ENCODE peak calls at places on chromosomes 11 and 22, in six cellular contexts. J, W, N, H, Z and I are unnamed samples.
A peak's percentile ranks its signal among the peaks of the same experiment; 100 is the strongest.

GRCh38 chr22:48223488-48224190 is 1461.2 kb downstream of the TBC1D22A start:
- DNase-seq in J (no peak), W (no peak), N (peak; percentile 71), H (no peak), Z (no peak), I (no peak)

GRCh38 chr11:119641991-119642745 is 86.8 kb downstream of the NECTIN1 start:
- DNase-seq in J (peak; percentile 26), W (no peak), N (no peak), H (no peak), Z (peak; percentile 33), I (no peak)

GRCh38 chr22:49764151-49764581 is 63.5 kb downstream of the BRD1 start:
- DNase-seq in J (no peak), W (no peak), N (peak; percentile 65), H (no peak), Z (peak; percentile 24), I (no peak)

GRCh38 chr22:42680648-42681047 is 31.5 kb upstream of the CYB5R3 start:
- DNase-seq in J (no peak), W (no peak), N (no peak), H (no peak), Z (peak; percentile 99), I (no peak)

GRCh38 chr11:65132988-65133700 is 1.2 kb downstream of the SYVN1 start:
- DNase-seq in J (no peak), W (peak; percentile 85), N (no peak), H (peak; percentile 28), Z (peak; percentile 37), I (no peak)

GRCh38 chr11:7204778-7205177 is 46.9 kb upstream of the SYT9 start:
- DNase-seq in J (no peak), W (no peak), N (no peak), H (no peak), Z (peak; percentile 81), I (no peak)

GRCh38 chr22:24141586-24141985 is 39.7 kb upstream of the SUSD2 start:
- DNase-seq in J (no peak), W (no peak), N (no peak), H (no peak), Z (peak; percentile 68), I (no peak)

GRCh38 chr22:23240639-23241389 is 60.5 kb downstream of the BCR start:
- DNase-seq in J (no peak), W (no peak), N (no peak), H (no peak), Z (peak; percentile 56), I (no peak)

GRCh38 chr11:1457856-1458255 is 28.7 kb downstream of the MOB2 start:
- DNase-seq in J (no peak), W (no peak), N (no peak), H (no peak), Z (no peak), I (no peak)